ENCODE peak calls at places on chromosomes 13 and 19, in four cellular contexts. One of them, this sample, is unnamed.

GRCh38 chr13:48414501-48414900 is 1.6 kb upstream of the LPAR6 start:
- DNase-seq in GM12878: no peak
- DNase-seq in K562: no peak
- DNase-seq in HepG2: no peak
- DNase-seq in this sample: no peak

GRCh38 chr19:8511573-8512101 is 2.3 kb downstream of the ZNF414 start:
- DNase-seq in GM12878: no peak
- DNase-seq in K562: no peak
- DNase-seq in HepG2: no peak
- DNase-seq in this sample: peak

GRCh38 chr19:38958301-38958700 is 17.2 kb downstream of the FBXO17 start:
- DNase-seq in GM12878: no peak
- DNase-seq in K562: no peak
- DNase-seq in HepG2: no peak
- DNase-seq in this sample: no peak

GRCh38 chr19:48540110-48540509 is 11.9 kb upstream of the SULT2B1 start:
- DNase-seq in GM12878: no peak
- DNase-seq in K562: no peak
- DNase-seq in HepG2: no peak
- DNase-seq in this sample: no peak

GRCh38 chr13:21638319-21639282 is 32.3 kb upstream of the FGF9 start:
- DNase-seq in GM12878: no peak
- DNase-seq in K562: peak
- DNase-seq in HepG2: no peak
- DNase-seq in this sample: no peak

GRCh38 chr19:58572818-58573657 is at the start of gene MZF1:
- DNase-seq in GM12878: peak
- DNase-seq in K562: peak
- DNase-seq in HepG2: peak
- DNase-seq in this sample: peak

GRCh38 chr19:18587561-18587960 is 1.0 kb upstream of the REX1BD start:
- DNase-seq in GM12878: no peak
- DNase-seq in K562: no peak
- DNase-seq in HepG2: peak
- DNase-seq in this sample: no peak

GRCh38 chr19:10137751-10138682 is 18.3 kb upstream of the EIF3G start:
- DNase-seq in GM12878: no peak
- DNase-seq in K562: no peak
- DNase-seq in HepG2: no peak
- DNase-seq in this sample: no peak

GRCh38 chr13:64540468-64540867 is 2689.7 kb downstream of the PCDH9 start:
- DNase-seq in GM12878: no peak
- DNase-seq in K562: no peak
- DNase-seq in HepG2: no peak
- DNase-seq in this sample: no peak

GRCh38 chr19:55600336-55601028 is 394 bp downstream of the ZNF524 start:
- DNase-seq in GM12878: no peak
- DNase-seq in K562: no peak
- DNase-seq in HepG2: no peak
- DNase-seq in this sample: no peak

GRCh38 chr19:40089462-40089861 is 1.3 kb downstream of the ZNF780A start:
- DNase-seq in GM12878: no peak
- DNase-seq in K562: no peak
- DNase-seq in HepG2: no peak
- DNase-seq in this sample: no peak

GRCh38 chr19:35006342-35006998 is 6.3 kb downstream of the GRAMD1A start:
- DNase-seq in GM12878: no peak
- DNase-seq in K562: no peak
- DNase-seq in HepG2: peak
- DNase-seq in this sample: no peak

GRCh38 chr19:40762754-40763153 is 11.8 kb downstream of the SNRPA start:
- DNase-seq in GM12878: no peak
- DNase-seq in K562: no peak
- DNase-seq in HepG2: no peak
- DNase-seq in this sample: no peak

GRCh38 chr13:95734124-95734523 is 57.2 kb downstream of the DNAJC3 start:
- DNase-seq in GM12878: no peak
- DNase-seq in K562: no peak
- DNase-seq in HepG2: no peak
- DNase-seq in this sample: no peak

GRCh38 chr19:3179739-3180293 is 1.2 kb downstream of the S1PR4 start:
- DNase-seq in GM12878: no peak
- DNase-seq in K562: no peak
- DNase-seq in HepG2: no peak
- DNase-seq in this sample: no peak

GRCh38 chr13:89061821-89062220 is 1390.7 kb downstream of the SLITRK5 start:
- DNase-seq in GM12878: no peak
- DNase-seq in K562: no peak
- DNase-seq in HepG2: peak
- DNase-seq in this sample: no peak

GRCh38 chr19:16325161-16325527 is 518 bp downstream of the KLF2 start:
- DNase-seq in GM12878: no peak
- DNase-seq in K562: peak
- DNase-seq in HepG2: no peak
- DNase-seq in this sample: no peak

GRCh38 chr13:113532156-113532806 is 41.8 kb upstream of the DCUN1D2 start:
- DNase-seq in GM12878: no peak
- DNase-seq in K562: no peak
- DNase-seq in HepG2: no peak
- DNase-seq in this sample: peak

GRCh38 chr13:114002771-114003321 is 29.0 kb upstream of the C13orf46 start:
- DNase-seq in GM12878: no peak
- DNase-seq in K562: no peak
- DNase-seq in HepG2: no peak
- DNase-seq in this sample: no peak

GRCh38 chr13:24997367-24997967 is 98.5 kb upstream of the PABPC3 start:
- DNase-seq in GM12878: no peak
- DNase-seq in K562: peak
- DNase-seq in HepG2: peak
- DNase-seq in this sample: no peak

GRCh38 chr13:83881031-83881727 is 1.1 kb downstream of the SLITRK1 start:
- DNase-seq in GM12878: no peak
- DNase-seq in K562: no peak
- DNase-seq in HepG2: no peak
- DNase-seq in this sample: no peak

GRCh38 chr13:20968745-20969144 is 66.2 kb upstream of the XPO4 start:
- DNase-seq in GM12878: peak
- DNase-seq in K562: no peak
- DNase-seq in HepG2: no peak
- DNase-seq in this sample: no peak

GRCh38 chr19:51103811-51104470 is 4.3 kb downstream of the CTU1 start:
- DNase-seq in GM12878: no peak
- DNase-seq in K562: no peak
- DNase-seq in HepG2: no peak
- DNase-seq in this sample: no peak

GRCh38 chr13:95233026-95233635 is 68.1 kb downstream of the ABCC4 start:
- DNase-seq in GM12878: no peak
- DNase-seq in K562: peak
- DNase-seq in HepG2: no peak
- DNase-seq in this sample: no peak

GRCh38 chr19:33712268-33712667 is 84.4 kb upstream of the KCTD15 start:
- DNase-seq in GM12878: no peak
- DNase-seq in K562: no peak
- DNase-seq in HepG2: no peak
- DNase-seq in this sample: no peak

GRCh38 chr19:27773318-27774094 is 1439.4 kb downstream of the UQCRFS1 start:
- DNase-seq in GM12878: no peak
- DNase-seq in K562: no peak
- DNase-seq in HepG2: no peak
- DNase-seq in this sample: no peak

GRCh38 chr19:27774827-27775226 is 1438.1 kb downstream of the UQCRFS1 start:
- DNase-seq in GM12878: no peak
- DNase-seq in K562: peak
- DNase-seq in HepG2: peak
- DNase-seq in this sample: peak

GRCh38 chr19:27770095-27770494 is 1442.9 kb downstream of the UQCRFS1 start:
- DNase-seq in GM12878: no peak
- DNase-seq in K562: no peak
- DNase-seq in HepG2: no peak
- DNase-seq in this sample: no peak

GRCh38 chr19:27774337-27774736 is 1438.6 kb downstream of the UQCRFS1 start:
- DNase-seq in GM12878: no peak
- DNase-seq in K562: peak
- DNase-seq in HepG2: no peak
- DNase-seq in this sample: peak

GRCh38 chr19:27772059-27772458 is 1440.9 kb downstream of the UQCRFS1 start:
- DNase-seq in GM12878: no peak
- DNase-seq in K562: no peak
- DNase-seq in HepG2: no peak
- DNase-seq in this sample: no peak
- TF ChIP-seq CHD2 in GM12878: no peak
- TF ChIP-seq CHD2 in K562: no peak
- TF ChIP-seq CHD2 in HepG2: no peak
- TF ChIP-seq CHD2 in this sample: no peak

GRCh38 chr19:45247136-45247535 is 1.9 kb upstream of the EXOC3L2 start:
- DNase-seq in GM12878: no peak
- DNase-seq in K562: no peak
- DNase-seq in HepG2: no peak
- DNase-seq in this sample: no peak
- TF ChIP-seq SP1 in GM12878: no peak
- TF ChIP-seq SP1 in K562: no peak
- TF ChIP-seq SP1 in HepG2: no peak
- TF ChIP-seq SP1 in this sample: no peak

DNA sequence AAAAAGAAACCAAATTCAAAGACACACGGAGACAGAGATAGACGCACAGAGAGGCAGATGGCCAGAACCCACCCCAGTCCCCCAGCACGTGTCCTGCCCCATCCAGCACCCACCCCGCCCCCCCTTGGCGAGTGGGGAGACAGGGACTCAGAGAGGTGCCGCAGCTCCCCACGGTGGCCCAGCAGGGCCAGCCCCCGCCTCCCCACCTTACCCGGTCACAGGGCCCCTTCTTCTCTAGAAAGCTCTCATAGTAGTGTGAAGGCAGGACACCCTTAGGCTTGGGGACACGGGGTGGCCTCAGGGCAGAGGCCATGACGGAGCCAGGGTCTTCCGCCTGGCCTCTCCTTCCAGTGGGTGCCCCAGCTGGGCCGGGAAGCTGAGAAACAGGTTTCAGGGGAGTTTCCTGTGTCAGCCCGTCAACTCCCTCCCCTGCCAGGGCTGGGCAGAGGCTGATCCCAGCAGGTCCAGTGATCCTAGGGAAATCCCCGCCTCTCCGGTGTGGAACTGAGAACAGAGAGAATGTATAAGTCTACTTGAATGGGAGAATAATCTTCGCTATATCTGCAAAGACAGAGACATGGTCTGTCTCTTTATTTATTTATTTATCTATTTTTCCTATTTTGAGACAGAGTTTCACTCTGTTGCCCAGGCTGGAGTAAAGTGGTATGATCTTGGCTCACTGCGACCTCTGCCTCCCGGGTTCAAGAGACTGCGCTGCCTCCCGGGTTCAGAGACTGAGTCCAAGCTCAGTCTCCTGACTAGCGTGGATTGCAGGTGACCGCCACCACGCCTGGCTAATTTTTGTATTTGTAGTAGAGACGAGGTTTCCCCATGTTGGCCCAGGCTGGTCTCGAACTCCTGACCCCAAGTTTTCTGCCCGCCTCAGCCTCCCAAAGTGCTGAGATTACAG is at the start of gene STAP2:
- DNase-seq in GM12878: no peak
- DNase-seq in K562: peak
- DNase-seq in HepG2: peak
- DNase-seq in this sample: no peak
- TF ChIP-seq CHD2 in GM12878: no peak
- TF ChIP-seq CHD2 in K562: no peak
- TF ChIP-seq CHD2 in HepG2: no peak
- TF ChIP-seq CHD2 in this sample: no peak

GRCh38 chr13:102195566-102196462 is 206.0 kb downstream of the FGF14 start:
- DNase-seq in GM12878: no peak
- DNase-seq in K562: no peak
- DNase-seq in HepG2: no peak
- DNase-seq in this sample: no peak

GRCh38 chr13:102185375-102185984 is 216.4 kb downstream of the FGF14 start:
- DNase-seq in GM12878: no peak
- DNase-seq in K562: no peak
- DNase-seq in HepG2: no peak
- DNase-seq in this sample: no peak

GRCh38 chr13:102191951-102192461 is 209.8 kb downstream of the FGF14 start:
- DNase-seq in GM12878: no peak
- DNase-seq in K562: no peak
- DNase-seq in HepG2: no peak
- DNase-seq in this sample: no peak

GRCh38 chr13:102187313-102187712 is 214.5 kb downstream of the FGF14 start:
- DNase-seq in GM12878: no peak
- DNase-seq in K562: no peak
- DNase-seq in HepG2: no peak
- DNase-seq in this sample: no peak

GRCh38 chr13:102190930-102191329 is 210.9 kb downstream of the FGF14 start:
- DNase-seq in GM12878: no peak
- DNase-seq in K562: no peak
- DNase-seq in HepG2: no peak
- DNase-seq in this sample: no peak
- TF ChIP-seq SP1 in GM12878: no peak
- TF ChIP-seq SP1 in K562: no peak
- TF ChIP-seq SP1 in HepG2: no peak
- TF ChIP-seq SP1 in this sample: no peak